ENCODE peak calls at places on chromosomes 4 and X, in eight cellular contexts. X is NCI-H82; F is stimulated activated naive CD8-positive, alpha-beta T cell treated with anti-CD3 and anti-CD28 coated beads, Interleukin-15, amount 100 ng/mL, for 72 hours; R is osteocyte; U is RKO; T is AG09319; P is pulmonary artery endothelial cell; Q is Calu3. C is an unnamed sample.

GRCh38 chr4:52877006-52877405 is 14.9 kb downstream of the RASL11B start:
- DNase-seq in F (no peak), T (no peak), P (no peak), X (peak), Q (no peak), R (no peak), U (no peak), C (no peak)

GRCh38 chr4:110636677-110637407 is 14.0 kb upstream of the PITX2 start:
- DNase-seq in P (no peak), U (peak), F (no peak), Q (no peak), R (no peak), X (peak), T (no peak), C (no peak)

GRCh38 chr4:97475621-97476020 is 667.7 kb downstream of the STPG2 start:
- DNase-seq in F (no peak), R (no peak), T (no peak), Q (no peak), U (no peak), P (no peak), X (no peak), C (no peak)

GRCh38 chr4:104205116-104205515 is 289.6 kb downstream of the CXXC4 start:
- DNase-seq in U (no peak), P (no peak), X (no peak), Q (no peak), R (no peak), T (no peak), F (no peak), C (no peak)

GRCh38 chrX:10077425-10078188 is 79.2 kb upstream of the CLCN4 start:
- DNase-seq in F (no peak), U (peak), T (no peak), Q (no peak), R (no peak), P (no peak), X (no peak), C (no peak)

GRCh38 chr4:5717449-5718158 is 6.6 kb downstream of the EVC start:
- DNase-seq in R (no peak), X (no peak), T (no peak), Q (no peak), P (no peak), F (no peak), U (no peak), C (no peak)

GRCh38 chrX:39518451-39519212 is 579.1 kb downstream of the BCOR start:
- DNase-seq in F (no peak), Q (no peak), P (no peak), T (no peak), R (no peak), U (no peak), X (peak), C (no peak)

GRCh38 chr4:162682651-162683050 is 484.0 kb downstream of the NAF1 start:
- DNase-seq in P (no peak), F (no peak), Q (no peak), T (no peak), R (no peak), U (no peak), X (no peak), C (no peak)

GRCh38 chr4:108141213-108142045 is 27.3 kb downstream of the LEF1 start:
- DNase-seq in R (no peak), X (no peak), U (no peak), P (no peak), F (peak), T (peak), Q (no peak), C (no peak)

GRCh38 chrX:10549280-10549679 is 71.1 kb downstream of the MID1 start:
- DNase-seq in R (no peak), T (no peak), U (no peak), F (no peak), P (no peak), X (peak), Q (no peak), C (no peak)

GRCh38 chr4:109876634-109877265 is 28.8 kb downstream of the LRIT3 start:
- DNase-seq in Q (no peak), R (no peak), U (no peak), P (no peak), X (no peak), T (no peak), F (no peak), C (no peak)

GRCh38 chr4:134906404-134907023 is 704.9 kb upstream of the PABPC4L start:
- DNase-seq in U (peak), P (no peak), R (no peak), Q (peak), F (no peak), X (peak), T (no peak), C (no peak)

GRCh38 chrX:28127662-28128061 is 146.4 kb upstream of the DCAF8L1 start:
- DNase-seq in P (peak), Q (no peak), U (no peak), F (no peak), T (no peak), X (no peak), R (no peak), C (no peak)

GRCh38 chrX:39675619-39676018 is 422.1 kb downstream of the BCOR start:
- DNase-seq in T (no peak), P (no peak), Q (no peak), U (no peak), R (no peak), X (no peak), F (no peak), C (no peak)

GRCh38 chr4:40283968-40284367 is 51.2 kb upstream of the CHRNA9 start:
- DNase-seq in X (no peak), U (peak), Q (no peak), P (no peak), F (peak), R (no peak), T (peak), C (no peak)

GRCh38 chrX:46979340-46979739 is 67.1 kb downstream of the JADE3 start:
- DNase-seq in P (no peak), X (no peak), F (no peak), T (no peak), R (no peak), U (peak), Q (no peak), C (no peak)

GRCh38 chr4:13865871-13866669 is 238.5 kb upstream of the BOD1L1 start:
- DNase-seq in U (no peak), T (peak), R (no peak), X (peak), F (no peak), Q (no peak), P (no peak), C (no peak)

GRCh38 chr4:7430965-7431695 is 3.6 kb downstream of the PSAPL1 start:
- DNase-seq in U (no peak), T (no peak), R (no peak), X (no peak), F (no peak), P (no peak), Q (no peak), C (no peak)

GRCh38 chr4:154643493-154643892 is 31.0 kb upstream of the FGG start:
- DNase-seq in R (no peak), T (no peak), X (no peak), Q (no peak), F (no peak), U (no peak), P (no peak), C (no peak)

GRCh38 chr4:162347492-162348213 is 183.9 kb upstream of the FSTL5 start:
- DNase-seq in X (peak), U (no peak), P (no peak), T (no peak), F (no peak), R (no peak), Q (no peak), C (peak)